ENCODE peak calls at places on chromosomes 13 and 19, in seven cellular contexts. J is HFF-Myc, K is ovary, Z is kidney, B is lower lobe of right lung, R is foreskin fibroblast, E is astrocyte of the cerebellum. Y is an unnamed sample.

GRCh38 chr13:69619651-69620050 is 488.0 kb upstream of the ATXN8OS start:
- DNase-seq in E (no peak), J (no peak), R (no peak), Z (no peak), K (no peak), B (no peak), Y (no peak)

GRCh38 chr13:109989686-109990085 is 203.3 kb upstream of the IRS2 start:
- DNase-seq in B (no peak), K (no peak), R (no peak), J (no peak), E (no peak), Z (no peak), Y (no peak)

GRCh38 chr13:75511226-75511625 is 26.4 kb downstream of the COMMD6 start:
- DNase-seq in E (no peak), R (no peak), J (no peak), Z (no peak), B (no peak), K (no peak), Y (no peak)

GRCh38 chr19:58554494-58555368 is at the start of gene CHMP2A:
- DNase-seq in Z (peak; percentile 99), B (peak; percentile 99), K (peak; percentile 99), E (peak; percentile 86), J (peak; percentile 87), R (peak; percentile 96), Y (peak; percentile 88)

GRCh38 chr19:33300016-33300981 is 2.0 kb downstream of the CEBPA start:
- DNase-seq in E (no peak), K (no peak), Z (peak; percentile 81), R (no peak), B (no peak), J (no peak), Y (no peak)

GRCh38 chr13:35838356-35838755 is 292.8 kb downstream of the DCLK1 start:
- DNase-seq in B (no peak), K (no peak), R (no peak), E (peak; percentile 89), Z (no peak), J (no peak), Y (no peak)

GRCh38 chr13:109577191-109577700 is 209.1 kb downstream of the IRS2 start:
- DNase-seq in E (no peak), R (no peak), Z (no peak), K (no peak), B (no peak), J (no peak), Y (no peak)

GRCh38 chr19:51338563-51339312 is 3.2 kb downstream of the VSIG10L start:
- DNase-seq in R (peak; percentile 63), J (no peak), B (peak; percentile 91), Z (peak; percentile 93), K (peak; percentile 89), E (peak; percentile 31), Y (peak; percentile 19)

GRCh38 chr19:459724-460511 is 915 bp downstream of the SHC2 start:
- DNase-seq in R (peak; percentile 9), J (no peak), E (no peak), Z (peak; percentile 89), K (peak; percentile 84), B (no peak), Y (no peak)

GRCh38 chr19:31718041-31718440 is 368.8 kb upstream of the TSHZ3 start:
- DNase-seq in K (no peak), Z (no peak), E (no peak), B (no peak), R (no peak), J (no peak), Y (no peak)

GRCh38 chr19:16849168-16849567 is 20.0 kb downstream of the SIN3B start:
- DNase-seq in J (no peak), E (no peak), Z (no peak), R (peak; percentile 68), B (no peak), K (no peak), Y (no peak)

GRCh38 chr19:53328967-53329366 is 4.6 kb upstream of the ZNF845 start:
- DNase-seq in K (peak; percentile 84), Z (peak; percentile 89), R (peak; percentile 21), J (no peak), E (no peak), B (peak; percentile 59), Y (no peak)

GRCh38 chr19:50695251-50696064 is 24.1 kb downstream of the SHANK1 start:
- DNase-seq in J (no peak), E (no peak), Z (no peak), R (no peak), B (no peak), K (peak; percentile 46), Y (no peak)

GRCh38 chr19:1748115-1748702 is 5.1 kb upstream of the ONECUT3 start:
- DNase-seq in E (no peak), K (no peak), R (no peak), B (no peak), Z (peak; percentile 75), J (no peak), Y (no peak)

GRCh38 chr13:50222569-50223332 is 207.5 kb downstream of the KCNRG start:
- DNase-seq in E (peak; percentile 59), B (peak; percentile 81), R (peak; percentile 72), J (peak; percentile 51), Z (peak; percentile 94), K (no peak), Y (peak; percentile 82)

GRCh38 chr19:31270897-31271568 is 78.2 kb downstream of the TSHZ3 start:
- DNase-seq in R (no peak), J (no peak), E (peak; percentile 81), B (no peak), Z (peak; percentile 33), K (no peak), Y (no peak)

GRCh38 chr13:51246005-51246404 is 23.8 kb downstream of the FAM124A start:
- DNase-seq in E (no peak), R (no peak), K (no peak), Z (no peak), J (no peak), B (no peak), Y (no peak)

GRCh38 chr13:103515410-103515809 is 449.2 kb upstream of the SLC10A2 start:
- DNase-seq in E (no peak), Z (no peak), R (no peak), B (no peak), K (no peak), J (no peak), Y (no peak)

GRCh38 chr19:3479819-3480215 is 508 bp downstream of the SMIM24 start:
- DNase-seq in E (no peak), R (no peak), Z (no peak), K (no peak), J (no peak), B (no peak), Y (no peak)

GRCh38 chr13:80251403-80251802 is 89.5 kb downstream of the SPRY2 start:
- DNase-seq in R (peak; percentile 60), K (no peak), Z (no peak), B (no peak), E (no peak), J (peak; percentile 59), Y (peak; percentile 67)

GRCh38 chr13:87810391-87810801 is 139.2 kb downstream of the SLITRK5 start:
- DNase-seq in E (no peak), J (no peak), R (no peak), B (no peak), Z (peak; percentile 29), K (no peak), Y (no peak)

GRCh38 chr13:98827449-98827848 is 75.0 kb upstream of the SLC15A1 start:
- DNase-seq in R (no peak), J (no peak), E (no peak), B (no peak), Z (no peak), K (no peak), Y (no peak)

DNA sequence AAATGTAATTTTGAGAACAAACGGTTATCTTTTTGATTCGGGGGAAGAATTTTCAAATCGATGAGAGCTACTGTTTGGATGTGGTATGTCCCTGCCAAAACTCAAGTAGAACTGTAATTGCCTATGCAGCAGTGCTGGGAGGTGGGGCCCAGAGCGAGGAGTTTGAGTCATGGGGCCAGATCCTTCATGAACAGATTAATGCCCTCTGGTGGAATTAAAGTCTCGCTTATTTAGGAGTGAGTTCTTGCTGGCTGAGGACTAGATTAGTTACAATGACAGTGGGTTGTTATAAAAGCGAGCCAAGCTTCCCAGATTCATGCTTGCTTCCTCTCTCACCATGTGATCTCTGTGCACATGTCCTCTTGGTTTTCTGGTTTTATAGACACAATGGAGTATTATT is 11.8 kb upstream of the PRR20A start:
- DNase-seq in K (no peak), E (no peak), R (no peak), B (no peak), Z (no peak), J (no peak), Y (no peak)
- H3K4me3 ChIP-seq in K (no peak overlapping the region), E (no peak overlapping the region), R (no peak overlapping the region), B (no peak overlapping the region), Z (no peak overlapping the region), J (no peak overlapping the region), Y (no peak overlapping the region)

GRCh38 chr19:11260996-11261395 is 1.3 kb downstream of the DOCK6 start:
- DNase-seq in E (no peak), K (no peak), R (no peak), J (no peak), B (no peak), Z (no peak), Y (no peak)
- H3K4me3 ChIP-seq in E (no peak overlapping the region), K (no peak overlapping the region), R (peak overlapping the region; percentile 74), J (peak overlapping the region; percentile 64), B (peak overlapping the region; percentile 77), Z (no peak overlapping the region), Y (peak overlapping the region; percentile 74)

GRCh38 chr13:33033361-33033812 is 17.2 kb downstream of the KL start:
- DNase-seq in E (no peak), B (peak; percentile 53), R (no peak), J (no peak), Z (no peak), K (no peak), Y (no peak)
- H3K4me3 ChIP-seq in E (no peak overlapping the region), B (peak overlapping the region; percentile 15), R (no peak overlapping the region), J (no peak overlapping the region), Z (no peak overlapping the region), K (no peak overlapping the region), Y (no peak overlapping the region)

GRCh38 chr19:45235485-45235884 is 9.7 kb downstream of the EXOC3L2 start:
- DNase-seq in E (no peak), B (no peak), J (no peak), R (no peak), Z (peak; percentile 73), K (no peak), Y (no peak)

GRCh38 chr19:45231891-45232290 is 13.3 kb downstream of the EXOC3L2 start:
- DNase-seq in K (no peak), R (no peak), B (no peak), J (no peak), Z (no peak), E (no peak), Y (no peak)

GRCh38 chr19:45238556-45238955 is 6.7 kb downstream of the EXOC3L2 start:
- DNase-seq in E (no peak), J (no peak), R (no peak), K (no peak), Z (no peak), B (no peak), Y (no peak)

DNA sequence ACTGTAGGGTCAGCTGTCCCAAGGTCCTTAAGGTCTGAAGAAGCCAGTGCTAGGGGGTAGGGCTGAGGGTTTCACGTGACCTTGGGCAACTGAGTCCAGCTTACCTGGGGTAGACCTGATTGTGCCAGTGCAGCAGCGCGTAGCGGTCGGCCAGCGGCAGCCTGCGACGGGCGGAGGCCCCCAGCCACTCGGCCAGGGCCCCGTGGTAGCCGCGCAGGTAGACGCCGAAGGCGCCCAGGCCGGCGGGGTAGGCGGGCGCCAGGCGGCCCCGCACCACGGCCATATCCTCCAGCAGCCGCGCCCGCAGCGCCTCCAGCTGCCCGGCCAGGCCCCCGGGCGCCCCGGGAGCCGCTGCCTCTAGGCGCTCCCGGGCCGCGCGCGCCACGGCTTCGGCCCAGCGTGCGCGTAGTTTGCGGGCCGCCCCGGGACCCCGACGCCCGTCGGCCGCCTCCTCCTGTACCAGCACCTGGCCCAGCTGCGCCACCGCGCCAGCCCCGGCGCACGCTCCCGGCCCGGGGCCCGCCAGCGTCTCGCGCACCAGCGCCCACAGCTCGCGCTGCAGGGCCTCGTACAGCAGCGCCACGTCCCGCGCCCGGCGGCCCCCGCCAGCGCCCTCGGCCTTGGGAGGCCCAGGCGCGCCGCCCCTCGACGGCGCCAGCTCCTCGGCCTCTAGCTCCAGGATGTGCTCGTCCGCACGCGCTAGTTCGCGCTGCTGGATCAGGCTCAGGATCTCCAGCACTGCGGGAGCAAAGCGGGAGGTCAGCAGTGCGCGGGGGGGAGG is 10.9 kb downstream of the EXOC3L2 start:
- DNase-seq in K (no peak), Z (no peak), B (no peak), E (no peak), R (no peak), J (no peak), Y (no peak)
- H3K4me3 ChIP-seq in K (no peak overlapping the region), Z (no peak overlapping the region), B (no peak overlapping the region), E (no peak overlapping the region), R (no peak overlapping the region), J (no peak overlapping the region), Y (no peak overlapping the region)